ENCODE peak calls at places on chromosomes 5 and 9, in eight cellular contexts. Z is AG04450, R is upper lobe of right lung, G is fibroblast of lung, M is astrocyte of the spinal cord, Y is cardiac muscle cell, F is GM23338, V is Peyer's patch. A is an unnamed sample.

GRCh38 chr5:84393969-84394368 is 9.3 kb upstream of the EDIL3 start:
- DNase-seq in Z (no peak), R (no peak), G (peak), M (peak), Y (no peak), F (no peak), V (no peak), A (no peak)

GRCh38 chr9:88775037-88775471 is 216.2 kb upstream of the S1PR3 start:
- DNase-seq in Z (peak), R (no peak), G (peak), M (peak), Y (no peak), F (no peak), V (peak), A (peak)

GRCh38 chr5:100846722-100847121 is 56.4 kb downstream of the ST8SIA4 start:
- DNase-seq in Z (no peak), R (no peak), G (no peak), M (no peak), Y (no peak), F (no peak), V (no peak), A (no peak)

GRCh38 chr9:127136081-127136879 is 13.8 kb upstream of the ANGPTL2 start:
- DNase-seq in Z (no peak), R (peak), G (no peak), M (no peak), Y (no peak), F (no peak), V (peak), A (no peak)

GRCh38 chr9:89448381-89448780 is 49.5 kb downstream of the SEMA4D start:
- DNase-seq in Z (no peak), R (no peak), G (no peak), M (no peak), Y (no peak), F (no peak), V (no peak), A (no peak)

GRCh38 chr9:137198051-137198747 is 2.3 kb downstream of the TPRN start:
- DNase-seq in Z (no peak), R (peak), G (no peak), M (no peak), Y (no peak), F (no peak), V (peak), A (no peak)

GRCh38 chr5:103862398-103862797 is 299.8 kb upstream of the NUDT12 start:
- DNase-seq in Z (no peak), R (no peak), G (peak), M (peak), Y (no peak), F (no peak), V (no peak), A (peak)

GRCh38 chr9:117414906-117415583 is at the start of gene ASTN2:
- DNase-seq in Z (no peak), R (no peak), G (peak), M (no peak), Y (peak), F (peak), V (no peak), A (no peak)

GRCh38 chr5:137497396-137498290 is 1.5 kb downstream of the SPOCK1 start:
- DNase-seq in Z (no peak), R (peak), G (no peak), M (no peak), Y (no peak), F (peak), V (no peak), A (no peak)

GRCh38 chr9:79023134-79023577 is 548.6 kb upstream of the TLE4 start:
- DNase-seq in Z (peak), R (no peak), G (peak), M (peak), Y (no peak), F (no peak), V (no peak), A (peak)

GRCh38 chr5:135857630-135858311 is 23.3 kb downstream of the SLC25A48 start:
- DNase-seq in Z (no peak), R (no peak), G (no peak), M (no peak), Y (no peak), F (no peak), V (no peak), A (no peak)

DNA sequence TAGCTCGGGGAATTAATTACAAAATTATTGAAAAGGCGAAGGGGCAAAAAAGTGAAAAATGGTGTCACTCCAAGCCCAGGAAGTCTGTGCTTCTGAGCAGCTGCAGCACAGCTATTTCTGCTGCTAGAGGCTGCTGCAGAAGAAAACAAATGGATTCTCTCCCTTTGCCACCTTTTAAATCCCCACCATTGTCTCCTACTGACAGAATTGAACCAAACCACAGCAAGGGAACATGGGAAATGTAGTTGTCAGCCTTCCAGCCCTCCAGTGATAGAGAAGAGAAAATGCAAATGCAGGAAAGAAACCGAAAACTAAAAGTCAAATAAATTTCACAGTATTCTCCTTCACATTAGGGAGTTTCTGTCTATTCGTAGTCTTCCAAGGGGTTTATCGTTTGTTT is 33.4 kb upstream of the CDC42SE2 start:
- DNase-seq in Z (no peak), R (no peak), G (no peak), M (no peak), Y (no peak), F (peak), V (no peak), A (no peak)
- H3K4me3 ChIP-seq in Z (no peak), R (no peak), G (no peak), M (no peak), Y (no peak), F (no peak), V (no peak), A (no peak)

DNA sequence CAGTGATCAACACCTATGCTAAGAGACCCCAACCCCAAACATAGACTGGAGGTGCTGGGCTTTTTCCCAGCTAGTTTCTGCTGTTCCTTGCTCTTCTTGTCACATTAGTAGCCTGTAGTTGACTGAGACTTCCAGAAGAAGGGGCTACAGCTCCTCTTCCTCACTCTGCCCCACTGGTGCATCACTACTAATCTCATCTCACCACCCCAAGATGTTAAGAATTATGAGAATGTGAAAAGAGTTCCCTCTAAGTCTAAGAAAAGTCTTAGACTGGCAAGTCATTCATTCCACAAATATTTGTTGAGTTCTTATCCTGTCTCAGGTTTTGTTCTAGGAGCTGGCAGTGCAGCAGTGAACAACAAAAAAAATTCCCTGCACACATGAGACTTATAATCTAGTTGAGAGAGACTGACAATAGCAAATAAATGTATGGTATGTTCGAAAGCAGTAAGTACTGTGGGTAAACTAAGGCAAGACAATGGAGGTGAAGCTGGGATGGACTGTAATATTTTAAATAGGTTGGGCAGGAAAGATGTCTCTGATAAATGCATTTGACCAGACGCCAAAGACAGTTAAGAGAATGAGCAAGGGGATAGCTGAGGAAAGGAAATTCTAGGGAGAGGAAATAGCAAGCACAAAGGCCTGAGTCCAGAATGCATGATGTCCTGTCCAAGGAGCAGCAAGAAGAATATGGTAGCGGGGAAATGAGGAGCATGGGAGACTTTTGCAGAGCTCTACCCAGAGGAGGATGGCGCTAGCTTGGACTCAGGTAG is 92.3 kb downstream of the PTCD2 start:
- DNase-seq in Z (no peak), R (no peak), G (peak), M (peak), Y (no peak), F (no peak), V (no peak), A (no peak)
- TF ChIP-seq CTCF in Z (peak), R (no peak), G (no peak), M (peak), Y (peak), F (peak), V (no peak), A (no peak)

GRCh38 chr5:134724872-134725271 is 13.5 kb upstream of the CAMLG start:
- DNase-seq in Z (no peak), R (no peak), G (no peak), M (no peak), Y (no peak), F (no peak), V (no peak), A (no peak)
- H3K4me3 ChIP-seq in Z (no peak), R (no peak), G (no peak), M (no peak), Y (no peak), F (no peak), V (no peak), A (no peak)

GRCh38 chr5:76849767-76850291 is at the start of gene S100Z:
- DNase-seq in Z (no peak), R (no peak), G (peak), M (no peak), Y (no peak), F (no peak), V (peak), A (no peak)
- TF ChIP-seq CTCF in Z (no peak), R (no peak), G (no peak), M (no peak), Y (no peak), F (no peak), V (no peak), A (no peak)

GRCh38 chr5:95621839-95622629 is 2.1 kb downstream of the GPR150 start:
- DNase-seq in Z (no peak), R (no peak), G (no peak), M (no peak), Y (no peak), F (no peak), V (no peak), A (no peak)
- H3K4me3 ChIP-seq in Z (no peak), R (no peak), G (no peak), M (no peak), Y (no peak), F (no peak), V (no peak), A (no peak)

GRCh38 chr9:100587375-100587774 is 9.5 kb downstream of the CAVIN4 start:
- DNase-seq in Z (no peak), R (no peak), G (peak), M (no peak), Y (no peak), F (no peak), V (no peak), A (no peak)
- TF ChIP-seq CTCF in Z (no peak), R (no peak), G (no peak), M (no peak), Y (no peak), F (no peak), V (no peak), A (no peak)

GRCh38 chr9:114289106-114289505 is 33.8 kb upstream of the ORM1 start:
- DNase-seq in Z (no peak), R (peak), G (no peak), M (no peak), Y (no peak), F (no peak), V (peak), A (no peak)
- H3K4me3 ChIP-seq in Z (no peak), R (no peak), G (no peak), M (no peak), Y (no peak), F (no peak), V (no peak), A (no peak)

DNA sequence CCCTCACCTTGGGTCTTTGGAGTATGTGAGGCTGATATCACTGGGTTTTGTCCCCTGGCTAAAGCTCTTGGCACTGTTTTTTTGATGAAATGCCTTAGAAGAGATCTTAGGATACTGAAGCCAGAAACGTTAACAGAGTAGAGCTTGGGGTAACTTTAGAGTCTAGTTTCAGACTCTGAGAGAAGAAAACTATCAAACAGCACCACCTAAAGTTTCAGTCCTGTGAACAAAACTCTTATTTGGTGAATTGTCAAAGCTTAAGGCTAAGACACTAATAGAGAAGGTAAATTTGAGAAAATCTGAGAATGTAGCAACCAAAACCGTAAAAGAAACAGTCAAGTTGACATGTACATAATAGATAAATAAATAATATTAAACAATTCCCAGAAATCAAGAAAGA is 111.7 kb upstream of the PUM3 start:
- DNase-seq in Z (no peak), R (no peak), G (no peak), M (no peak), Y (no peak), F (peak), V (no peak), A (no peak)
- TF ChIP-seq CTCF in Z (no peak), R (no peak), G (no peak), M (no peak), Y (no peak), F (no peak), V (no peak), A (no peak)

A was measured in astrocyte of the cerebellum.